ENCODE peak calls at places on chromosomes 16 and 17, in five cellular contexts. Q, Y, O, L and Z are unnamed samples.

GRCh38 chr16:55660776-55661175 is 5.0 kb downstream of the SLC6A2 start:
- DNase-seq in Q (no peak), Y (no peak), O (no peak), L (no peak), Z (no peak)

GRCh38 chr17:39653316-39653661 is 11.9 kb upstream of the TCAP start:
- DNase-seq in Q (no peak), Y (no peak), O (no peak), L (no peak), Z (no peak)

GRCh38 chr17:7633093-7633492 is 3.2 kb downstream of the SHBG start:
- DNase-seq in Q (no peak), Y (no peak), O (no peak), L (no peak), Z (no peak)

GRCh38 chr17:50035421-50035879 is 20.5 kb upstream of the ITGA3 start:
- DNase-seq in Q (no peak), Y (no peak), O (peak; percentile 51), L (no peak), Z (no peak)

GRCh38 chr17:72152392-72152727 is 31.5 kb downstream of the SOX9 start:
- DNase-seq in Q (peak; percentile 10), Y (no peak), O (peak; percentile 17), L (no peak), Z (no peak)

GRCh38 chr16:27690604-27691003 is 140.7 kb downstream of the KATNIP start:
- DNase-seq in Q (peak; percentile 42), Y (no peak), O (peak; percentile 38), L (no peak), Z (no peak)

GRCh38 chr17:28744104-28744801 is 442 bp downstream of the TRAF4 start:
- DNase-seq in Q (peak; percentile 56), Y (peak; percentile 74), O (peak; percentile 66), L (no peak), Z (peak; percentile 89)

GRCh38 chr16:87860553-87861299 is 8.6 kb downstream of the SLC7A5 start:
- DNase-seq in Q (peak; percentile 62), Y (peak; percentile 88), O (peak; percentile 84), L (no peak), Z (no peak)

GRCh38 chr17:9998060-9998459 is 93.0 kb upstream of the RCVRN start:
- DNase-seq in Q (no peak), Y (no peak), O (no peak), L (no peak), Z (no peak)

GRCh38 chr17:14297161-14297851 is 3.6 kb upstream of the HS3ST3B1 start:
- DNase-seq in Q (peak; percentile 51), Y (no peak), O (peak; percentile 58), L (no peak), Z (peak; percentile 79)

GRCh38 chr16:17555176-17555575 is 84.4 kb upstream of the XYLT1 start:
- DNase-seq in Q (peak; percentile 68), Y (no peak), O (peak; percentile 56), L (peak; percentile 32), Z (no peak)

GRCh38 chr17:31700973-31701372 is 158.1 kb downstream of the COPRS start:
- DNase-seq in Q (no peak), Y (no peak), O (peak; percentile 21), L (no peak), Z (no peak)

GRCh38 chr16:47715442-47716054 is 254.4 kb downstream of the PHKB start:
- DNase-seq in Q (no peak), Y (no peak), O (peak; percentile 10), L (no peak), Z (no peak)
- TF ChIP-seq CTCF in Q (no peak), Y (no peak), O (no peak), L (no peak), Z (no peak)

GRCh38 chr16:82750078-82750477 is 123.3 kb downstream of the CDH13 start:
- DNase-seq in Q (no peak), Y (no peak), O (peak; percentile 77), L (no peak), Z (no peak)

GRCh38 chr16:82753821-82754220 is 127.1 kb downstream of the CDH13 start:
- DNase-seq in Q (peak; percentile 66), Y (no peak), O (no peak), L (no peak), Z (no peak)

GRCh38 chr16:82751020-82751419 is 124.3 kb downstream of the CDH13 start:
- DNase-seq in Q (no peak), Y (no peak), O (no peak), L (no peak), Z (no peak)

GRCh38 chr16:82744958-82745357 is 118.2 kb downstream of the CDH13 start:
- DNase-seq in Q (no peak), Y (no peak), O (no peak), L (no peak), Z (no peak)

DNA sequence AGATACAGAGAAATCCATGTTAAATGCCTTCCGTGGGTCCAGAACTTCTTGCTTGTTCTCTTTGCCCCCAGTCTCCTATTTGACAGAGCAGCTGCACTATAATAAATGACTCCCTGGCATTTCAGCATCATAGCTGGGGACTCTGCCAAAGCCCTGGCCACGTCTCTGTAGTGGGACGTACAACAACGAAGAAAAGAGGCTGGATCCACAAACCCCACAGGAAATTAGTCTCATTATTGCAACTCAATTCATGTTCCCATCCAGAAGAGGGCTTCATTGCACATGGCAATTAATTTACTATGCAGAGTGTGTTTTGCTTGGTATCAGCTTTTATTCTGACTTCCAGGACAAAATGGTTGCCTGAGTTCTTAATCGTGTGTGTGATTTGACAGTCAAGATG is 121.3 kb downstream of the CDH13 start:
- DNase-seq in Q (peak; percentile 80), Y (no peak), O (peak; percentile 79), L (peak; percentile 20), Z (no peak)
- TF ChIP-seq CTCF in Q (peak; percentile 40), Y (no peak), O (peak; percentile 43), L (peak; percentile 35), Z (no peak)

GRCh38 chr17:80924807-80925610 is 66.6 kb upstream of the CHMP6 start:
- DNase-seq in Q (no peak), Y (peak; percentile 54), O (no peak), L (no peak), Z (no peak)

GRCh38 chr17:80924111-80924806 is 67.4 kb upstream of the CHMP6 start:
- DNase-seq in Q (no peak), Y (peak; percentile 56), O (no peak), L (no peak), Z (no peak)

GRCh38 chr17:80927791-80928216 is 63.8 kb upstream of the CHMP6 start:
- DNase-seq in Q (peak; percentile 43), Y (peak; percentile 56), O (no peak), L (no peak), Z (no peak)

GRCh38 chr17:80925668-80926067 is 66.0 kb upstream of the CHMP6 start:
- DNase-seq in Q (no peak), Y (peak; percentile 52), O (no peak), L (no peak), Z (no peak)

DNA sequence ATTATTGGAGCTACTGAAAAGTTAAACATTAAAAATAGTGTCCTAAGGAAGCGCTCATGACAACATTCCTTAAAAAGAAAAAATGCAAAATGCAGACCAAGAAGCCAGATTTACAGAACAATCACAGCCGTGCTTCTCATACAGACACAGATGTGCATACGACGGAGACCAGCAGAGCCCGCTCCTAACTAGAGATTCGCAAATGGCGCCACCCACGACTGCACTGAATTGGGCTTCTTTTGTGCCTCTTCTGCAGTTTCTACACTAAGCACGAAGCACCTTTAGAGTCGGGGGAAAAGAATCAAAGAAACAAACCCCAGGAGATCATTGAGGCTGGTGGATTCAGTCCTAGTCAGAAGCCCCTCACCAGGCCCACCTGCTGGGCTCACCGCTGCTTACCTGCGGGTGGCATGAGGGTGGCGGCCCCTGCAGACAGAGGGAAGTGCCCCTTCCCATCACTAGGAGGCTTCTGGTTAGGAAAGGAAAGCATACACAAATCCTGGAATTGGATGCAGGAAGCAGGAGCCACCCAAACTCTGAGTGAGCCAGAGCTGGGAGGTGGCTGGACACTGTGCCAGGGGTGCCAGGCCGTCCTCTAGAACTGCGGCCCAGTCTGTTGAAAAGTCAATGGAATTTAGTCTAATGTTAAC is 64.9 kb upstream of the CHMP6 start:
- DNase-seq in Q (no peak), Y (no peak), O (no peak), L (no peak), Z (no peak)
- TF ChIP-seq CTCF in Q (no peak), Y (no peak), O (no peak), L (no peak), Z (no peak)

GRCh38 chr17:41444640-41445039 is 3.9 kb upstream of the KRT38 start:
- DNase-seq in Q (no peak), Y (no peak), O (no peak), L (no peak), Z (no peak)
- TF ChIP-seq CTCF in Q (no peak), Y (no peak), O (no peak), L (no peak), Z (no peak)

GRCh38 chr16:1763521-1764511 is 7.5 kb downstream of the NME3 start:
- DNase-seq in Q (peak; percentile 24), Y (no peak), O (peak; percentile 12), L (no peak), Z (no peak)
- TF ChIP-seq CTCF in Q (peak; percentile 35), Y (no peak), O (peak; percentile 38), L (peak; percentile 29), Z (peak; percentile 69)

GRCh38 chr17:43366809-43367587 is 31.8 kb upstream of the ARL4D start:
- DNase-seq in Q (no peak), Y (no peak), O (peak; percentile 52), L (no peak), Z (no peak)

GRCh38 chr17:43371227-43371821 is 27.5 kb upstream of the ARL4D start:
- DNase-seq in Q (no peak), Y (no peak), O (no peak), L (no peak), Z (no peak)

GRCh38 chr17:43369986-43370385 is 28.8 kb upstream of the ARL4D start:
- DNase-seq in Q (no peak), Y (peak; percentile 39), O (no peak), L (no peak), Z (no peak)

GRCh38 chr17:43367588-43368242 is 31.1 kb upstream of the ARL4D start:
- DNase-seq in Q (peak; percentile 94), Y (no peak), O (peak; percentile 96), L (peak; percentile 81), Z (no peak)

GRCh38 chr17:43368740-43369506 is 29.9 kb upstream of the ARL4D start:
- DNase-seq in Q (peak; percentile 83), Y (peak; percentile 94), O (peak; percentile 88), L (peak; percentile 71), Z (no peak)
- TF ChIP-seq CTCF in Q (no peak), Y (no peak), O (no peak), L (peak; percentile 16), Z (no peak)

DNA sequence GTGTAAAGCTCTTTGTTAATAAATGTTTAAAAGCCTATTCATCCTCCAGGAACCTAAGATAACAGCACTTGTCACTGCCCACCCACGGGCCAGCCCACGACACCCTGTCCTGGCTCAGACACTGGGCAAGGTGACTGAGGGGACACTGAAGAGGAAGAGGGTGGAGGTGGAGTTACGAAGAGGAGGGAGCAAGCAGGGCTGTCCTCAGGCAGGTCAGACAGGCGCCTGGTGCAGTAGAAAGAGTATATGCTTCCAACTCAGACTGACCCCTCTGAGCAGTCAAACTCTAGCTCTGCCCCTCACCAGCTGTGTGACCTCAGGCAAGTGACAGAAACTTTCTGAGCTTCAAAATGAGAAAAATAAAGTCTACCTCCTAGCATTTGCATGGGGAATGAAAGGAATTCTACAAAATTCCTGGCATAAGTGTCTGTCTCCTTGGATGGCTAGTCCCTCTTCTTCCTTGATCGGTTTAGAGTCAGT is 22.8 kb downstream of the TEX2 start:
- DNase-seq in Q (no peak), Y (no peak), O (no peak), L (no peak), Z (no peak)
- TF ChIP-seq CTCF in Q (no peak), Y (no peak), O (peak; percentile 8), L (peak; percentile 22), Z (peak; percentile 45)